ENCODE peak calls at places on chromosomes 16 and 17, in seven cellular contexts. A is GF-D8, P is germinal center, D is PC-9, O is Ammon's horn, T is mammary epithelial cell, B is adipocyte. I is an unnamed sample.

GRCh38 chr17:21304091-21304490 is 19.6 kb downstream of the MAP2K3 start:
- DNase-seq in A (no peak), P (no peak), D (no peak), O (no peak), T (no peak), B (no peak), I (no peak)

GRCh38 chr16:80751167-80751566 is 53.2 kb downstream of the CDYL2 start:
- DNase-seq in A (no peak), P (no peak), D (no peak), O (peak; percentile 9), T (no peak), B (peak; percentile 78), I (no peak)

GRCh38 chr17:252456-252855 is 71.0 kb upstream of the DOC2B start:
- DNase-seq in A (no peak), P (no peak), D (no peak), O (no peak), T (no peak), B (no peak), I (no peak)

GRCh38 chr17:55454906-55455474 is 33.4 kb upstream of the MMD start:
- DNase-seq in A (no peak), P (no peak), D (no peak), O (no peak), T (no peak), B (peak; percentile 69), I (no peak)

GRCh38 chr16:23499801-23500200 is 10.5 kb downstream of the GGA2 start:
- DNase-seq in A (no peak), P (no peak), D (no peak), O (no peak), T (no peak), B (no peak), I (peak; percentile 58)

GRCh38 chr17:61410555-61411089 is 11.0 kb downstream of the TBX2 start:
- DNase-seq in A (no peak), P (peak; percentile 78), D (peak; percentile 86), O (peak; percentile 73), T (no peak), B (peak; percentile 95), I (no peak)

GRCh38 chr16:67120025-67120424 is 10.3 kb downstream of the PHAF1 start:
- DNase-seq in A (no peak), P (no peak), D (no peak), O (no peak), T (peak; percentile 41), B (no peak), I (no peak)

GRCh38 chr17:17868637-17869522 is 32.1 kb upstream of the SREBF1 start:
- DNase-seq in A (no peak), P (no peak), D (no peak), O (no peak), T (no peak), B (no peak), I (no peak)

GRCh38 chr17:56912105-56912999 is 1.5 kb downstream of the TRIM25 start:
- DNase-seq in A (no peak), P (no peak), D (no peak), O (no peak), T (no peak), B (peak; percentile 11), I (no peak)

GRCh38 chr17:81841866-81842265 is 7.0 kb upstream of the PPP1R27 start:
- DNase-seq in A (no peak), P (no peak), D (no peak), O (no peak), T (no peak), B (no peak), I (no peak)

GRCh38 chr16:81752225-81752875 is 26.7 kb upstream of the PLCG2 start:
- DNase-seq in A (peak; percentile 95), P (peak; percentile 68), D (peak; percentile 29), O (peak; percentile 75), T (no peak), B (no peak), I (no peak)

GRCh38 chr16:85234310-85235235 is 122.3 kb upstream of the CIBAR2 start:
- DNase-seq in A (no peak), P (no peak), D (peak; percentile 55), O (no peak), T (no peak), B (peak; percentile 93), I (peak; percentile 75)

GRCh38 chr16:12767897-12768296 is 35.8 kb downstream of the CPPED1 start:
- DNase-seq in A (no peak), P (no peak), D (no peak), O (no peak), T (no peak), B (no peak), I (no peak)

I was measured in cerebellar cortex.